ENCODE peak calls at places on chromosomes 7 and 10, in eight cellular contexts. A is GM23338; I is CD8-positive, alpha-beta T cell; W is transverse colon; M is adrenal gland; H is A549; X is body of pancreas; R is BJ. C is an unnamed sample.

GRCh38 chr7:137961200-137962177 is 40.4 kb downstream of the CREB3L2 start:
- DNase-seq in R (no peak), H (no peak), W (no peak), M (peak; percentile 50), A (no peak), X (no peak), I (no peak), C (no peak)

GRCh38 chr7:2729043-2729892 is 41.3 kb downstream of the AMZ1 start:
- DNase-seq in X (peak; percentile 23), H (no peak), R (no peak), M (no peak), I (no peak), A (no peak), W (no peak), C (no peak)

GRCh38 chr7:106064836-106065559 is 47.1 kb downstream of the SYPL1 start:
- DNase-seq in I (no peak), A (no peak), M (peak; percentile 98), R (peak; percentile 70), X (peak; percentile 79), W (peak; percentile 79), H (peak; percentile 85), C (peak; percentile 90)

GRCh38 chr10:30386801-30387588 is 37.9 kb upstream of the MTPAP start:
- DNase-seq in W (no peak), X (no peak), M (no peak), R (no peak), I (no peak), H (no peak), A (no peak), C (no peak)

GRCh38 chr7:102823715-102824114 is 74.9 kb downstream of the FAM185A start:
- DNase-seq in W (no peak), X (no peak), A (no peak), R (no peak), H (no peak), I (no peak), M (no peak), C (no peak)

GRCh38 chr10:67609996-67610793 is 85.8 kb downstream of the CTNNA3 start:
- DNase-seq in X (no peak), W (no peak), H (no peak), A (peak; percentile 57), M (no peak), R (no peak), I (no peak), C (no peak)

GRCh38 chr7:102912742-102913141 is at the start of gene LRRC17:
- DNase-seq in X (no peak), W (no peak), R (no peak), I (no peak), A (peak; percentile 23), M (no peak), H (no peak), C (no peak)

GRCh38 chr10:11330383-11331020 is 280.9 kb downstream of the USP6NL start:
- DNase-seq in X (no peak), H (no peak), I (no peak), W (no peak), M (no peak), A (no peak), R (peak; percentile 21), C (no peak)

GRCh38 chr10:32982293-32982709 is 24.3 kb upstream of the ITGB1 start:
- DNase-seq in I (no peak), H (peak; percentile 93), X (no peak), W (no peak), A (no peak), R (peak; percentile 74), M (no peak), C (no peak)

GRCh38 chr7:38211940-38212339 is 33.9 kb downstream of the STARD3NL start:
- DNase-seq in H (no peak), X (no peak), I (no peak), W (no peak), A (no peak), M (no peak), R (no peak), C (no peak)

GRCh38 chr10:35588836-35589235 is 16.3 kb upstream of the GJD4 start:
- DNase-seq in A (no peak), X (no peak), W (no peak), I (no peak), M (no peak), H (no peak), R (no peak), C (no peak)

GRCh38 chr10:101124933-101125332 is 6.2 kb upstream of the TLX1 start:
- DNase-seq in X (no peak), I (no peak), H (no peak), W (no peak), R (no peak), M (no peak), A (no peak), C (no peak)

GRCh38 chr7:128236924-128237586 is 4.0 kb upstream of the LEP start:
- DNase-seq in X (no peak), M (peak; percentile 53), W (no peak), R (peak; percentile 50), A (peak; percentile 6), H (peak; percentile 87), I (no peak), C (no peak)

GRCh38 chr7:39921505-39922250 is 28.4 kb upstream of the CDK13 start:
- DNase-seq in H (no peak), A (peak; percentile 12), M (no peak), X (no peak), R (no peak), W (no peak), I (no peak), C (no peak)

GRCh38 chr10:14507156-14507555 is 176.4 kb upstream of the FRMD4A start:
- DNase-seq in H (no peak), W (no peak), I (peak; percentile 57), A (peak; percentile 49), M (no peak), R (no peak), X (no peak), C (no peak)

GRCh38 chr7:151046603-151047573 is 1.4 kb upstream of the ASIC3 start:
- DNase-seq in R (no peak), I (no peak), X (no peak), M (peak; percentile 44), A (no peak), H (no peak), W (no peak), C (no peak)

GRCh38 chr7:81036041-81036440 is 117.2 kb upstream of the SEMA3C start:
- DNase-seq in A (no peak), W (no peak), R (no peak), X (no peak), I (no peak), M (no peak), H (no peak), C (no peak)

GRCh38 chr10:118300266-118300665 is 41.9 kb downstream of the FAM204A start:
- DNase-seq in W (no peak), A (no peak), H (no peak), R (no peak), I (no peak), M (no peak), X (no peak), C (no peak)

DNA sequence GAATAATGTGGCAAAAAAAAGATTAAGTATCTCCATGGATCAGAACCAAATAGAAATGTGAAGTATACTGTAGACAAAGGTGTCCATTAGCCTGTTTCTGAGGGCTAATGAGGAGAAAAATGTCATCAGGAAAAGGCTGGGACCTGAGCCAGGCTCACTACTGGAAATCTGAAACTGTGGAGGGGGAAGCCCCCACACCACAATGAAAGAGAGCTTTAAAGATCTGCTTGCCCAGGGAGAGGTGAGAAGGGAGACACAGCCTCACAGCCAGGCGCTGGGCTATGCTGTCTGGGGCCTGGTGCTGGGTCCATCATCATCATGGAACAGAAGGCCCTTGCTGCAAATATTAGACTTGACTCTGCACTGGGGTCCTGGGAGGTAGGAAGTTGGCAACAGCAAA is 90.4 kb downstream of the OSBPL3 start:
- DNase-seq in M (no peak), I (no peak), H (no peak), R (no peak), A (no peak), W (no peak), X (no peak), C (no peak)
- TF ChIP-seq CTCF in M (no peak), I (no peak), H (no peak), R (no peak), A (no peak), W (no peak), X (no peak), C (no peak)

GRCh38 chr10:122306282-122306681 is 35.2 kb downstream of the BTBD16 start:
- DNase-seq in M (no peak), A (no peak), I (no peak), W (no peak), R (no peak), X (no peak), H (no peak), C (no peak)

GRCh38 chr10:122307669-122308486 is 36.8 kb downstream of the BTBD16 start:
- DNase-seq in I (no peak), R (peak; percentile 84), X (peak; percentile 71), H (peak; percentile 91), M (peak; percentile 94), W (peak; percentile 41), A (no peak), C (no peak)

GRCh38 chr10:122310311-122311050 is 39.4 kb downstream of the BTBD16 start:
- DNase-seq in H (peak; percentile 93), I (no peak), M (peak; percentile 71), R (no peak), X (peak; percentile 68), W (peak; percentile 58), A (peak; percentile 17), C (peak; percentile 70)

GRCh38 chr10:122306744-122307143 is 35.6 kb downstream of the BTBD16 start:
- DNase-seq in R (no peak), W (no peak), X (no peak), H (no peak), I (no peak), M (no peak), A (no peak), C (no peak)

GRCh38 chr10:122308487-122309141 is 37.5 kb downstream of the BTBD16 start:
- DNase-seq in W (no peak), H (peak; percentile 51), R (no peak), I (no peak), A (no peak), M (no peak), X (no peak), C (no peak)
- H3K4me3 ChIP-seq in W (no peak overlapping the region), H (no peak overlapping the region), R (no peak overlapping the region), I (no peak overlapping the region), A (no peak overlapping the region), M (no peak overlapping the region), X (no peak overlapping the region), C (no peak overlapping the region)

GRCh38 chr10:54002077-54002476 is 799.0 kb downstream of the PCDH15 start:
- DNase-seq in A (no peak), M (no peak), I (no peak), X (no peak), R (no peak), W (no peak), H (no peak), C (no peak)

GRCh38 chr10:53997953-53998352 is 803.1 kb downstream of the PCDH15 start:
- DNase-seq in W (no peak), A (peak; percentile 33), X (no peak), M (no peak), R (no peak), I (no peak), H (no peak), C (no peak)
- TF ChIP-seq CTCF in W (no peak), A (peak; percentile 62), X (no peak), M (peak; percentile 24), R (no peak), I (no peak), H (no peak), C (no peak)

DNA sequence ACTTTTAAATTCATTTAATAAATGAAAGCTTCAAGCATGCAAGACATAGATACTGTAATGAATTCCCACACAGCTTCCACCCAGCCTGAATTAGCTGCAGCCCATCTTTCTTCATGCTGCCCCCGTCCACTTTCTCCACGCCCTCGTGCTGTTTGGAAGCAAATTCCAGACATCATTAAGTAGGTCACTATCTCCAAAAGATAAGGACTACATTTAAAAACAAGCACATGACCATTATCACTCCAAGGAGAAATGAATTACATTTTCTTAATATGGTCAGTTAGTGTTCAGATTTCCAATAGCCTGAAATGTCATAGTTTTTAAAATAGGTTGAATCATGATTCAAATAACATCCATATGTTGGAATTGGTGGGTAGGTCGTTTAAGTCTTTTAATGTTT is 24.3 kb downstream of the LMTK2 start:
- DNase-seq in W (no peak), X (no peak), R (no peak), A (no peak), M (no peak), I (no peak), H (no peak), C (no peak)
- H3K4me3 ChIP-seq in W (no peak overlapping the region), X (no peak overlapping the region), R (no peak overlapping the region), A (no peak overlapping the region), M (no peak overlapping the region), I (no peak overlapping the region), H (no peak overlapping the region), C (no peak overlapping the region)